ENCODE peak calls at places on chromosomes 5 and 9, in six cellular contexts. One of them, this sample, is unnamed.

GRCh38 chr5:56656816-56657740 is 158.3 kb upstream of the MAP3K1 start:
- DNase-seq in K562: no peak
- DNase-seq in PC-3: peak; percentile 78
- DNase-seq in foreskin fibroblast: no peak
- DNase-seq in heart right ventricle: no peak
- DNase-seq in BE2C: no peak
- DNase-seq in this sample: no peak

GRCh38 chr9:98263482-98264357 is 8.3 kb upstream of the TBC1D2 start:
- DNase-seq in K562: peak; percentile 78
- DNase-seq in PC-3: peak; percentile 79
- DNase-seq in foreskin fibroblast: peak; percentile 72
- DNase-seq in heart right ventricle: peak; percentile 75
- DNase-seq in BE2C: peak; percentile 85
- DNase-seq in this sample: no peak

GRCh38 chr9:2559212-2560152 is 62.1 kb upstream of the VLDLR start:
- DNase-seq in K562: no peak
- DNase-seq in PC-3: peak; percentile 57
- DNase-seq in foreskin fibroblast: peak; percentile 88
- DNase-seq in heart right ventricle: peak; percentile 92
- DNase-seq in BE2C: peak; percentile 68
- DNase-seq in this sample: peak; percentile 53

GRCh38 chr9:108468364-108468763 is 387.4 kb downstream of the ACTL7B start:
- DNase-seq in K562: peak; percentile 35
- DNase-seq in PC-3: peak; percentile 62
- DNase-seq in foreskin fibroblast: peak; percentile 39
- DNase-seq in heart right ventricle: peak; percentile 8
- DNase-seq in BE2C: peak; percentile 74
- DNase-seq in this sample: no peak

GRCh38 chr9:129338701-129339445 is 160.8 kb upstream of the IER5L start:
- DNase-seq in K562: no peak
- DNase-seq in PC-3: no peak
- DNase-seq in foreskin fibroblast: peak; percentile 40
- DNase-seq in heart right ventricle: no peak
- DNase-seq in BE2C: no peak
- DNase-seq in this sample: no peak

GRCh38 chr5:87127426-87127825 is 140.3 kb upstream of the RASA1 start:
- DNase-seq in K562: no peak
- DNase-seq in PC-3: peak; percentile 88
- DNase-seq in foreskin fibroblast: peak; percentile 64
- DNase-seq in heart right ventricle: no peak
- DNase-seq in BE2C: no peak
- DNase-seq in this sample: no peak

GRCh38 chr5:149018909-149019443 is 43.9 kb downstream of the SH3TC2 start:
- DNase-seq in K562: no peak
- DNase-seq in PC-3: no peak
- DNase-seq in foreskin fibroblast: no peak
- DNase-seq in heart right ventricle: no peak
- DNase-seq in BE2C: peak; percentile 44
- DNase-seq in this sample: no peak

GRCh38 chr9:16726023-16726422 is 144.4 kb downstream of the BNC2 start:
- DNase-seq in K562: no peak
- DNase-seq in PC-3: peak; percentile 40
- DNase-seq in foreskin fibroblast: no peak
- DNase-seq in heart right ventricle: no peak
- DNase-seq in BE2C: no peak
- DNase-seq in this sample: no peak

GRCh38 chr9:134365791-134366222 is 39.6 kb downstream of the RXRA start:
- DNase-seq in K562: peak; percentile 68
- DNase-seq in PC-3: no peak
- DNase-seq in foreskin fibroblast: no peak
- DNase-seq in heart right ventricle: peak; percentile 62
- DNase-seq in BE2C: peak; percentile 81
- DNase-seq in this sample: no peak

GRCh38 chr5:180206993-180207392 is 2.0 kb downstream of the RASGEF1C start:
- DNase-seq in K562: no peak
- DNase-seq in PC-3: no peak
- DNase-seq in foreskin fibroblast: no peak
- DNase-seq in heart right ventricle: no peak
- DNase-seq in BE2C: no peak
- DNase-seq in this sample: no peak

GRCh38 chr9:136381311-136381710 is 7.8 kb upstream of the CARD9 start:
- DNase-seq in K562: no peak
- DNase-seq in PC-3: no peak
- DNase-seq in foreskin fibroblast: no peak
- DNase-seq in heart right ventricle: peak; percentile 67
- DNase-seq in BE2C: no peak
- DNase-seq in this sample: no peak

GRCh38 chr5:68290260-68290674 is 74.7 kb downstream of the PIK3R1 start:
- DNase-seq in K562: peak; percentile 33
- DNase-seq in PC-3: no peak
- DNase-seq in foreskin fibroblast: peak; percentile 54
- DNase-seq in heart right ventricle: peak; percentile 41
- DNase-seq in BE2C: peak; percentile 60
- DNase-seq in this sample: no peak

GRCh38 chr5:141783599-141784296 is 94.5 kb downstream of the PCDH1 start:
- DNase-seq in K562: no peak
- DNase-seq in PC-3: no peak
- DNase-seq in foreskin fibroblast: no peak
- DNase-seq in heart right ventricle: no peak
- DNase-seq in BE2C: peak; percentile 41
- DNase-seq in this sample: no peak

GRCh38 chr5:109964136-109964535 is 274.4 kb downstream of the MAN2A1 start:
- DNase-seq in K562: no peak
- DNase-seq in PC-3: peak; percentile 37
- DNase-seq in foreskin fibroblast: no peak
- DNase-seq in heart right ventricle: no peak
- DNase-seq in BE2C: no peak
- DNase-seq in this sample: peak; percentile 31

GRCh38 chr9:137046094-137046787 is at the start of gene NPDC1:
- DNase-seq in K562: peak; percentile 84
- DNase-seq in PC-3: peak; percentile 78
- DNase-seq in foreskin fibroblast: peak; percentile 49
- DNase-seq in heart right ventricle: peak; percentile 82
- DNase-seq in BE2C: peak; percentile 90
- DNase-seq in this sample: no peak

GRCh38 chr5:162384225-162384624 is 316.7 kb downstream of the GABRG2 start:
- DNase-seq in K562: no peak
- DNase-seq in PC-3: no peak
- DNase-seq in foreskin fibroblast: no peak
- DNase-seq in heart right ventricle: no peak
- DNase-seq in BE2C: no peak
- DNase-seq in this sample: no peak

GRCh38 chr9:85171163-85171562 is 501.6 kb downstream of the NTRK2 start:
- DNase-seq in K562: no peak
- DNase-seq in PC-3: no peak
- DNase-seq in foreskin fibroblast: no peak
- DNase-seq in heart right ventricle: no peak
- DNase-seq in BE2C: no peak
- DNase-seq in this sample: no peak

GRCh38 chr9:5767968-5768932 is 64.7 kb downstream of the ERMP1 start:
- DNase-seq in K562: no peak
- DNase-seq in PC-3: peak; percentile 3
- DNase-seq in foreskin fibroblast: no peak
- DNase-seq in heart right ventricle: no peak
- DNase-seq in BE2C: no peak
- DNase-seq in this sample: no peak

GRCh38 chr5:93582677-93583524 is at the start of gene NR2F1:
- DNase-seq in K562: peak; percentile 57
- DNase-seq in PC-3: peak; percentile 98
- DNase-seq in foreskin fibroblast: peak; percentile 96
- DNase-seq in heart right ventricle: peak; percentile 36
- DNase-seq in BE2C: peak; percentile 90
- DNase-seq in this sample: peak; percentile 74

GRCh38 chr5:67047180-67047579 is 149.4 kb downstream of the CD180 start:
- DNase-seq in K562: no peak
- DNase-seq in PC-3: no peak
- DNase-seq in foreskin fibroblast: no peak
- DNase-seq in heart right ventricle: peak; percentile 67
- DNase-seq in BE2C: peak; percentile 74
- DNase-seq in this sample: no peak

GRCh38 chr5:96993760-96994159 is 57.9 kb downstream of the LNPEP start:
- DNase-seq in K562: no peak
- DNase-seq in PC-3: no peak
- DNase-seq in foreskin fibroblast: no peak
- DNase-seq in heart right ventricle: no peak
- DNase-seq in BE2C: no peak
- DNase-seq in this sample: no peak

GRCh38 chr5:172713113-172713808 is 57.7 kb downstream of the DUSP1 start:
- DNase-seq in K562: peak; percentile 78
- DNase-seq in PC-3: peak; percentile 48
- DNase-seq in foreskin fibroblast: no peak
- DNase-seq in heart right ventricle: peak; percentile 60
- DNase-seq in BE2C: peak; percentile 75
- DNase-seq in this sample: no peak

GRCh38 chr5:159215886-159216285 is 6.5 kb upstream of the RNF145 start:
- DNase-seq in K562: no peak
- DNase-seq in PC-3: no peak
- DNase-seq in foreskin fibroblast: no peak
- DNase-seq in heart right ventricle: no peak
- DNase-seq in BE2C: no peak
- DNase-seq in this sample: no peak

GRCh38 chr5:156947933-156948332 is 15.1 kb downstream of the TIMD4 start:
- DNase-seq in K562: no peak
- DNase-seq in PC-3: no peak
- DNase-seq in foreskin fibroblast: no peak
- DNase-seq in heart right ventricle: no peak
- DNase-seq in BE2C: no peak
- DNase-seq in this sample: no peak

GRCh38 chr5:7073666-7074065 is 322.3 kb upstream of the ADCY2 start:
- DNase-seq in K562: no peak
- DNase-seq in PC-3: no peak
- DNase-seq in foreskin fibroblast: no peak
- DNase-seq in heart right ventricle: no peak
- DNase-seq in BE2C: no peak
- DNase-seq in this sample: no peak

GRCh38 chr5:7078090-7078489 is 317.8 kb upstream of the ADCY2 start:
- DNase-seq in K562: no peak
- DNase-seq in PC-3: no peak
- DNase-seq in foreskin fibroblast: no peak
- DNase-seq in heart right ventricle: no peak
- DNase-seq in BE2C: no peak
- DNase-seq in this sample: no peak

GRCh38 chr5:7078901-7079300 is 317.0 kb upstream of the ADCY2 start:
- DNase-seq in K562: no peak
- DNase-seq in PC-3: peak; percentile 25
- DNase-seq in foreskin fibroblast: no peak
- DNase-seq in heart right ventricle: no peak
- DNase-seq in BE2C: no peak
- DNase-seq in this sample: no peak

GRCh38 chr5:7074176-7074575 is 321.8 kb upstream of the ADCY2 start:
- DNase-seq in K562: no peak
- DNase-seq in PC-3: no peak
- DNase-seq in foreskin fibroblast: no peak
- DNase-seq in heart right ventricle: no peak
- DNase-seq in BE2C: no peak
- DNase-seq in this sample: no peak
- H3K4me3 ChIP-seq in K562: no peak overlapping the region
- H3K4me3 ChIP-seq in PC-3: no peak overlapping the region
- H3K4me3 ChIP-seq in foreskin fibroblast: no peak overlapping the region
- H3K4me3 ChIP-seq in heart right ventricle: no peak overlapping the region
- H3K4me3 ChIP-seq in BE2C: no peak overlapping the region
- H3K4me3 ChIP-seq in this sample: no peak overlapping the region

DNA sequence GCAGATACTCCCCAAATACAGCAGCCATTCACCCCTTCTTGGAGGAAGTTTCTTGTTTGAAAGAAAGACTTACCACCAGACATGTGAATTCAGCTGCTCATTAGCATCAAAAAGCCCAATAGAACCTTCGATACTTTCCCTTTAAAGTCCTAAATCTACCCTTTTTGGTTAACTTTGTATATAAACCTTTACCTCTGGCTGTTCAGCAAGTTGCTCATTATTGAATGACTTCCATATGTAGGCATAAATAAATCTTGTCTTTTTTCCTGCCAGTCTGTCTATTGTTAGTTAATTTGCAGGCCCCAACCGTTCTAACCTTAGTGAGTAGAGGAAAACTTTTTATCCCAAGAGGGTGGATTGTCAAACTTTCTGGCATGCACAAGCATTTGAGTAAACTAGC is 27.9 kb upstream of the FBXL17 start:
- DNase-seq in K562: no peak
- DNase-seq in PC-3: no peak
- DNase-seq in foreskin fibroblast: no peak
- DNase-seq in heart right ventricle: no peak
- DNase-seq in BE2C: no peak
- DNase-seq in this sample: no peak
- TF ChIP-seq CTCF in K562: no peak
- TF ChIP-seq CTCF in PC-3: no peak
- TF ChIP-seq CTCF in foreskin fibroblast: no peak
- TF ChIP-seq CTCF in heart right ventricle: no peak
- TF ChIP-seq CTCF in BE2C: no peak
- TF ChIP-seq CTCF in this sample: no peak

DNA sequence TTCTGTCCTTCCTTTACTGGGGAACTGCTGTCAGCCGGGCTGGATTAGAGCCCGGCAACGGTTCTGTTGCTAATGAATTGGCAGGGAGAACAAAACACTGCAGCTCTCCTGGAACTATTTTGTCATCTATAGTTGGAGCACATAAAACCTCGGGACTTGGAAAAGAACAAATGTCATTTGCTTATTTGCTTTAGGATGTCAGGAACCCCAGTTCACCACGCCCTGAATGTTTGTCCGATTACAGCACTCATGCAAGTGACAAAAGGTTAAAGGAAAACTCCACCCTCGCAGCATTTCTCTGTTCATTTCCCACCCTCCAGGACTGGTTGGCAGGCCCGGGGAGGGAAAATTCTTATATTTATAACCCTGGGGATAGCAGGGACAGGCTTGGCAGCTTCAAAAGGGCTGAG is 66.5 kb upstream of the PLPP1 start:
- DNase-seq in K562: no peak
- DNase-seq in PC-3: peak; percentile 85
- DNase-seq in foreskin fibroblast: peak; percentile 92
- DNase-seq in heart right ventricle: peak; percentile 90
- DNase-seq in BE2C: no peak
- DNase-seq in this sample: peak; percentile 49
- H3K4me3 ChIP-seq in K562: no peak overlapping the region
- H3K4me3 ChIP-seq in PC-3: peak overlapping the region; percentile 51
- H3K4me3 ChIP-seq in foreskin fibroblast: no peak overlapping the region
- H3K4me3 ChIP-seq in heart right ventricle: no peak overlapping the region
- H3K4me3 ChIP-seq in BE2C: no peak overlapping the region
- H3K4me3 ChIP-seq in this sample: no peak overlapping the region

GRCh38 chr9:68844196-68844595 is 139.2 kb downstream of the PIP5K1B start:
- DNase-seq in K562: no peak
- DNase-seq in PC-3: no peak
- DNase-seq in foreskin fibroblast: no peak
- DNase-seq in heart right ventricle: no peak
- DNase-seq in BE2C: no peak
- DNase-seq in this sample: no peak

GRCh38 chr9:68842568-68842967 is 137.5 kb downstream of the PIP5K1B start:
- DNase-seq in K562: no peak
- DNase-seq in PC-3: no peak
- DNase-seq in foreskin fibroblast: no peak
- DNase-seq in heart right ventricle: no peak
- DNase-seq in BE2C: no peak
- DNase-seq in this sample: no peak

GRCh38 chr9:68843239-68843638 is 138.2 kb downstream of the PIP5K1B start:
- DNase-seq in K562: no peak
- DNase-seq in PC-3: no peak
- DNase-seq in foreskin fibroblast: no peak
- DNase-seq in heart right ventricle: no peak
- DNase-seq in BE2C: no peak
- DNase-seq in this sample: no peak

GRCh38 chr9:68847765-68848164 is 142.7 kb downstream of the PIP5K1B start:
- DNase-seq in K562: no peak
- DNase-seq in PC-3: no peak
- DNase-seq in foreskin fibroblast: no peak
- DNase-seq in heart right ventricle: no peak
- DNase-seq in BE2C: no peak
- DNase-seq in this sample: no peak

GRCh38 chr9:68844623-68845612 is 139.9 kb downstream of the PIP5K1B start:
- DNase-seq in K562: peak; percentile 39
- DNase-seq in PC-3: peak; percentile 24
- DNase-seq in foreskin fibroblast: no peak
- DNase-seq in heart right ventricle: peak; percentile 53
- DNase-seq in BE2C: peak; percentile 40
- DNase-seq in this sample: no peak
- TF ChIP-seq CTCF in K562: peak; percentile 68
- TF ChIP-seq CTCF in PC-3: peak; percentile 62
- TF ChIP-seq CTCF in foreskin fibroblast: peak; percentile 51
- TF ChIP-seq CTCF in heart right ventricle: peak; percentile 56
- TF ChIP-seq CTCF in BE2C: peak; percentile 72
- TF ChIP-seq CTCF in this sample: peak; percentile 66